ENCODE peak calls at places on chromosomes 13 and 19, in eight cellular contexts. One of them, this sample, is unnamed.

GRCh38 chr13:48654511-48654910 is 782 bp downstream of the CYSLTR2 start:
- DNase-seq in heart left ventricle: no peak
- DNase-seq in ascending aorta: no peak
- DNase-seq in epithelial cell of esophagus: no peak
- DNase-seq in AG09309: no peak
- DNase-seq in lower lobe of right lung: no peak
- DNase-seq in GM06990: no peak
- DNase-seq in AG04449: no peak
- DNase-seq in this sample: no peak

GRCh38 chr19:35959040-35959967 is 23.1 kb downstream of the LRFN3 start:
- DNase-seq in AG04449: no peak
- DNase-seq in GM06990: peak
- DNase-seq in ascending aorta: no peak
- DNase-seq in AG09309: no peak
- DNase-seq in heart left ventricle: peak
- DNase-seq in epithelial cell of esophagus: no peak
- DNase-seq in lower lobe of right lung: peak
- DNase-seq in this sample: no peak

GRCh38 chr19:54013866-54014265 is 22.4 kb downstream of the CACNG6 start:
- DNase-seq in lower lobe of right lung: no peak
- DNase-seq in ascending aorta: no peak
- DNase-seq in GM06990: no peak
- DNase-seq in heart left ventricle: no peak
- DNase-seq in epithelial cell of esophagus: no peak
- DNase-seq in AG09309: no peak
- DNase-seq in AG04449: no peak
- DNase-seq in this sample: no peak

GRCh38 chr19:30319876-30320275 is 52.3 kb upstream of the ZNF536 start:
- DNase-seq in epithelial cell of esophagus: no peak
- DNase-seq in ascending aorta: no peak
- DNase-seq in AG09309: no peak
- DNase-seq in lower lobe of right lung: no peak
- DNase-seq in heart left ventricle: no peak
- DNase-seq in AG04449: no peak
- DNase-seq in GM06990: no peak
- DNase-seq in this sample: no peak

GRCh38 chr19:35743640-35744306 is 1.4 kb downstream of the U2AF1L4 start:
- DNase-seq in AG09309: no peak
- DNase-seq in GM06990: no peak
- DNase-seq in ascending aorta: no peak
- DNase-seq in heart left ventricle: no peak
- DNase-seq in lower lobe of right lung: no peak
- DNase-seq in epithelial cell of esophagus: no peak
- DNase-seq in AG04449: no peak
- DNase-seq in this sample: no peak

GRCh38 chr13:51262501-51263211 is 40.5 kb downstream of the FAM124A start:
- DNase-seq in ascending aorta: no peak
- DNase-seq in epithelial cell of esophagus: no peak
- DNase-seq in lower lobe of right lung: no peak
- DNase-seq in heart left ventricle: no peak
- DNase-seq in AG04449: no peak
- DNase-seq in GM06990: no peak
- DNase-seq in AG09309: no peak
- DNase-seq in this sample: no peak

GRCh38 chr13:108268713-108269112 is 805 bp upstream of the TNFSF13B start:
- DNase-seq in lower lobe of right lung: no peak
- DNase-seq in epithelial cell of esophagus: no peak
- DNase-seq in ascending aorta: no peak
- DNase-seq in heart left ventricle: no peak
- DNase-seq in GM06990: no peak
- DNase-seq in AG04449: no peak
- DNase-seq in AG09309: no peak
- DNase-seq in this sample: no peak

GRCh38 chr19:48481191-48481500 is 12.0 kb downstream of the CYTH2 start:
- DNase-seq in lower lobe of right lung: no peak
- DNase-seq in GM06990: no peak
- DNase-seq in heart left ventricle: no peak
- DNase-seq in AG04449: no peak
- DNase-seq in ascending aorta: no peak
- DNase-seq in epithelial cell of esophagus: no peak
- DNase-seq in AG09309: no peak
- DNase-seq in this sample: no peak

GRCh38 chr13:51475727-51476521 is 23.1 kb upstream of the INTS6 start:
- DNase-seq in epithelial cell of esophagus: no peak
- DNase-seq in lower lobe of right lung: no peak
- DNase-seq in AG04449: no peak
- DNase-seq in GM06990: no peak
- DNase-seq in ascending aorta: no peak
- DNase-seq in heart left ventricle: no peak
- DNase-seq in AG09309: no peak
- DNase-seq in this sample: no peak

GRCh38 chr13:40922437-40923040 is 96.6 kb downstream of the ELF1 start:
- DNase-seq in AG09309: no peak
- DNase-seq in epithelial cell of esophagus: no peak
- DNase-seq in ascending aorta: no peak
- DNase-seq in lower lobe of right lung: no peak
- DNase-seq in heart left ventricle: peak
- DNase-seq in AG04449: no peak
- DNase-seq in GM06990: peak
- DNase-seq in this sample: no peak

GRCh38 chr19:18419699-18420460 is 682 bp downstream of the SSBP4 start:
- DNase-seq in AG09309: no peak
- DNase-seq in GM06990: peak
- DNase-seq in epithelial cell of esophagus: no peak
- DNase-seq in AG04449: no peak
- DNase-seq in lower lobe of right lung: peak
- DNase-seq in heart left ventricle: no peak
- DNase-seq in ascending aorta: no peak
- DNase-seq in this sample: peak

GRCh38 chr19:54063350-54064078 is at the start of gene VSTM1:
- DNase-seq in AG04449: no peak
- DNase-seq in heart left ventricle: no peak
- DNase-seq in lower lobe of right lung: no peak
- DNase-seq in ascending aorta: no peak
- DNase-seq in GM06990: no peak
- DNase-seq in epithelial cell of esophagus: no peak
- DNase-seq in AG09309: no peak
- DNase-seq in this sample: no peak

GRCh38 chr19:7109678-7110289 is 40.3 kb downstream of the ZNF557 start:
- DNase-seq in lower lobe of right lung: no peak
- DNase-seq in epithelial cell of esophagus: no peak
- DNase-seq in ascending aorta: no peak
- DNase-seq in AG04449: no peak
- DNase-seq in heart left ventricle: no peak
- DNase-seq in GM06990: no peak
- DNase-seq in AG09309: peak
- DNase-seq in this sample: no peak

GRCh38 chr13:33859691-33860303 is 41.8 kb downstream of the RFC3 start:
- DNase-seq in ascending aorta: no peak
- DNase-seq in GM06990: no peak
- DNase-seq in AG09309: no peak
- DNase-seq in AG04449: no peak
- DNase-seq in epithelial cell of esophagus: peak
- DNase-seq in heart left ventricle: no peak
- DNase-seq in lower lobe of right lung: no peak
- DNase-seq in this sample: no peak

GRCh38 chr19:52527954-52528326 is 472 bp downstream of the ZNF808 start:
- DNase-seq in AG04449: no peak
- DNase-seq in heart left ventricle: peak
- DNase-seq in ascending aorta: no peak
- DNase-seq in lower lobe of right lung: peak
- DNase-seq in epithelial cell of esophagus: no peak
- DNase-seq in GM06990: no peak
- DNase-seq in AG09309: no peak
- DNase-seq in this sample: no peak

GRCh38 chr13:48849515-48849914 is 126.2 kb upstream of the FNDC3A start:
- DNase-seq in AG04449: no peak
- DNase-seq in epithelial cell of esophagus: no peak
- DNase-seq in GM06990: no peak
- DNase-seq in AG09309: no peak
- DNase-seq in ascending aorta: no peak
- DNase-seq in heart left ventricle: no peak
- DNase-seq in lower lobe of right lung: no peak
- DNase-seq in this sample: no peak

GRCh38 chr19:10112895-10113591 is 1.6 kb downstream of the P2RY11 start:
- DNase-seq in heart left ventricle: no peak
- DNase-seq in GM06990: peak
- DNase-seq in epithelial cell of esophagus: peak
- DNase-seq in AG09309: no peak
- DNase-seq in ascending aorta: no peak
- DNase-seq in lower lobe of right lung: peak
- DNase-seq in AG04449: no peak
- DNase-seq in this sample: no peak

GRCh38 chr19:45255611-45256157 is 4.6 kb downstream of the MARK4 start:
- DNase-seq in GM06990: no peak
- DNase-seq in AG04449: no peak
- DNase-seq in ascending aorta: no peak
- DNase-seq in epithelial cell of esophagus: no peak
- DNase-seq in lower lobe of right lung: no peak
- DNase-seq in AG09309: no peak
- DNase-seq in heart left ventricle: no peak
- DNase-seq in this sample: no peak

GRCh38 chr13:72151241-72151640 is 284.2 kb upstream of the DACH1 start:
- DNase-seq in lower lobe of right lung: no peak
- DNase-seq in epithelial cell of esophagus: peak
- DNase-seq in ascending aorta: no peak
- DNase-seq in GM06990: no peak
- DNase-seq in heart left ventricle: no peak
- DNase-seq in AG04449: peak
- DNase-seq in AG09309: no peak
- DNase-seq in this sample: no peak

GRCh38 chr19:3367572-3368440 is 1.4 kb downstream of the NFIC start:
- DNase-seq in AG04449: no peak
- DNase-seq in lower lobe of right lung: no peak
- DNase-seq in AG09309: no peak
- DNase-seq in heart left ventricle: no peak
- DNase-seq in GM06990: no peak
- DNase-seq in ascending aorta: no peak
- DNase-seq in epithelial cell of esophagus: peak
- DNase-seq in this sample: peak
- H3K4me3 ChIP-seq in AG04449: peak
- H3K4me3 ChIP-seq in lower lobe of right lung: peak
- H3K4me3 ChIP-seq in AG09309: peak
- H3K4me3 ChIP-seq in heart left ventricle: peak
- H3K4me3 ChIP-seq in GM06990: peak
- H3K4me3 ChIP-seq in ascending aorta: peak
- H3K4me3 ChIP-seq in epithelial cell of esophagus: peak
- H3K4me3 ChIP-seq in this sample: peak

GRCh38 chr19:2618611-2619010 is 83.9 kb downstream of the GNG7 start:
- DNase-seq in AG04449: no peak
- DNase-seq in ascending aorta: peak
- DNase-seq in epithelial cell of esophagus: peak
- DNase-seq in AG09309: peak
- DNase-seq in GM06990: no peak
- DNase-seq in lower lobe of right lung: peak
- DNase-seq in heart left ventricle: peak
- DNase-seq in this sample: peak
- TF ChIP-seq CTCF in AG04449: no peak
- TF ChIP-seq CTCF in ascending aorta: no peak
- TF ChIP-seq CTCF in epithelial cell of esophagus: peak
- TF ChIP-seq CTCF in AG09309: no peak
- TF ChIP-seq CTCF in GM06990: no peak
- TF ChIP-seq CTCF in lower lobe of right lung: no peak
- TF ChIP-seq CTCF in heart left ventricle: no peak
- TF ChIP-seq CTCF in this sample: no peak

DNA sequence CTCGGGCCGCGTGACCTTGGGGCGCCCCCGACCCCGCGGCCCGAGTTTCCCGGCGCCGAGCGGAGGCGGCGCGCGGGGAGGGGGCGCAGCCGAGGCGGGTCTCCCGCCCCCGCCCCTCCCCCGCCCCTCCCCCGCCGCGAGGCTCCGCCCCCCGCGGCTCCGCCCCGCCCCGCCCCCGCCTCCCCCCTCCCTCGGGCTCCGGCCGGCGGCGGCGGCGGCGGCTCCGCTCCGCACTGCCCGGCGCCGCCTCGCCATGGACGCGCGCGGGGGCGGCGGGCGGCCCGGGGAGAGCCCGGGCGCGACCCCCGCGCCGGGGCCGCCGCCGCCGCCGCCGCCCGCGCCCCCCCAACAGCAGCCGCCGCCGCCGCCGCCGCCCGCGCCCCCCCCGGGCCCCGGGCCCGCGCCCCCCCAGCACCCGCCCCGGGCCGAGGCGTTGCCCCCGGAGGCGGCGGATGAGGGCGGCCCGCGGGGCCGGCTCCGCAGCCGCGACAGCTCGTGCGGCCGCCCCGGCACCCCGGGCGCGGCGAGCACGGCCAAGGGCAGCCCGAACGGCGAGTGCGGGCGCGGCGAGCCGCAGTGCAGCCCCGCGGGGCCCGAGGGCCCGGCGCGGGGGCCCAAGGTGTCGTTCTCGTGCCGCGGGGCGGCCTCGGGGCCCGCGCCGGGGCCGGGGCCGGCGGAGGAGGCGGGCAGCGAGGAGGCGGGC is at the start of gene HCN2:
- DNase-seq in AG04449: no peak
- DNase-seq in lower lobe of right lung: no peak
- DNase-seq in heart left ventricle: no peak
- DNase-seq in GM06990: no peak
- DNase-seq in ascending aorta: no peak
- DNase-seq in AG09309: no peak
- DNase-seq in epithelial cell of esophagus: no peak
- DNase-seq in this sample: no peak
- H3K4me3 ChIP-seq in AG04449: peak
- H3K4me3 ChIP-seq in lower lobe of right lung: no peak
- H3K4me3 ChIP-seq in heart left ventricle: peak
- H3K4me3 ChIP-seq in GM06990: no peak
- H3K4me3 ChIP-seq in ascending aorta: peak
- H3K4me3 ChIP-seq in AG09309: peak
- H3K4me3 ChIP-seq in epithelial cell of esophagus: no peak
- H3K4me3 ChIP-seq in this sample: no peak

DNA sequence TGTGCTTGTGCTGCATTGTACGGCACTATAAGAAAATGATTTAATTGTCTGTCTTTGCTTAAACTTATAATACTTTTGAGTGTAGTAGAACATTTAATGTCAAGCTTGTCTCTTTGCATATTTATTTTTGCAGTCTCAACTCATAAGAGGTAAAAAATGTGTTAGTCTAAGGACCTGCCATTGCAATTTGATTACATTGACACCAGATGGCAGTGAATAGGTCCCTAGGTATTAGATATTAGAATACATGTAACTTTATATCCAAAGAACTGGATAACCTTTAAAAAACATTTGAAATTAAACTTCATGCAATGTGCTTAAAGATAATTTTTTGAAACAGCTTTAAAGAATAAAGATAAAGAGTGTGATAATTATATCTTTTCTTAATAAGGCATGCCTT is 1421.3 kb downstream of the OLFM4 start:
- DNase-seq in heart left ventricle: no peak
- DNase-seq in AG04449: no peak
- DNase-seq in AG09309: no peak
- DNase-seq in lower lobe of right lung: no peak
- DNase-seq in GM06990: no peak
- DNase-seq in epithelial cell of esophagus: peak
- DNase-seq in ascending aorta: no peak
- DNase-seq in this sample: no peak
- TF ChIP-seq CTCF in heart left ventricle: no peak
- TF ChIP-seq CTCF in AG04449: no peak
- TF ChIP-seq CTCF in AG09309: no peak
- TF ChIP-seq CTCF in lower lobe of right lung: no peak
- TF ChIP-seq CTCF in GM06990: no peak
- TF ChIP-seq CTCF in epithelial cell of esophagus: no peak
- TF ChIP-seq CTCF in ascending aorta: no peak
- TF ChIP-seq CTCF in this sample: no peak

GRCh38 chr19:40646564-40647254 is 43.7 kb downstream of the NUMBL start:
- DNase-seq in lower lobe of right lung: peak
- DNase-seq in AG09309: no peak
- DNase-seq in epithelial cell of esophagus: peak
- DNase-seq in AG04449: no peak
- DNase-seq in GM06990: no peak
- DNase-seq in heart left ventricle: no peak
- DNase-seq in ascending aorta: no peak
- DNase-seq in this sample: no peak
- H3K4me3 ChIP-seq in lower lobe of right lung: no peak
- H3K4me3 ChIP-seq in AG09309: no peak
- H3K4me3 ChIP-seq in epithelial cell of esophagus: no peak
- H3K4me3 ChIP-seq in AG04449: no peak
- H3K4me3 ChIP-seq in GM06990: no peak
- H3K4me3 ChIP-seq in heart left ventricle: no peak
- H3K4me3 ChIP-seq in ascending aorta: no peak
- H3K4me3 ChIP-seq in this sample: no peak

This sample was measured in tibial artery.